ENCODE peak calls at places on chromosome 13, in five cellular contexts. M is MCF 10A, A is omental fat pad, K is IMR-90, W is retinal pigment epithelial cell. Q is an unnamed sample.

GRCh38 chr13:39281539-39282150 is 243.4 kb downstream of the NHLRC3 start:
- DNase-seq in W (no peak), K (no peak), M (no peak), A (no peak), Q (no peak)

GRCh38 chr13:50365683-50366391 is 350.6 kb downstream of the KCNRG start:
- DNase-seq in M (peak; percentile 82), W (no peak), K (no peak), A (no peak), Q (no peak)

GRCh38 chr13:106507560-106508274 is 27.7 kb downstream of the EFNB2 start:
- DNase-seq in W (peak; percentile 70), K (peak; percentile 95), A (no peak), M (peak; percentile 98), Q (no peak)

GRCh38 chr13:113017506-113018215 is 48.6 kb downstream of the MCF2L start:
- DNase-seq in K (no peak), M (no peak), W (no peak), A (no peak), Q (no peak)

GRCh38 chr13:99830931-99831330 is 140.6 kb downstream of the ZIC5 start:
- DNase-seq in A (no peak), K (no peak), W (no peak), M (no peak), Q (no peak)

GRCh38 chr13:73870036-73870741 is 264.0 kb downstream of the KLF12 start:
- DNase-seq in M (peak; percentile 30), W (no peak), A (no peak), K (peak; percentile 42), Q (no peak)

GRCh38 chr13:87129602-87130300 is 541.4 kb upstream of the SLITRK5 start:
- DNase-seq in W (no peak), K (peak; percentile 47), M (peak; percentile 52), A (no peak), Q (no peak)

GRCh38 chr13:32125746-32126145 is 94.2 kb downstream of the FRY start:
- DNase-seq in A (no peak), W (no peak), M (peak; percentile 47), K (no peak), Q (no peak)

GRCh38 chr13:50916701-50917184 is 7.2 kb downstream of the RNASEH2B start:
- DNase-seq in A (no peak), W (no peak), K (no peak), M (no peak), Q (peak; percentile 20)

GRCh38 chr13:74206061-74206561 is 71.9 kb upstream of the KLF12 start:
- DNase-seq in M (no peak), A (no peak), K (peak; percentile 92), W (no peak), Q (no peak)

GRCh38 chr13:112574476-112575294 is 13.3 kb downstream of the TUBGCP3 start:
- DNase-seq in W (no peak), K (peak; percentile 26), A (no peak), M (no peak), Q (no peak)

GRCh38 chr13:111876506-111876905 is 190.4 kb upstream of the SOX1 start:
- DNase-seq in M (no peak), K (no peak), A (no peak), W (no peak), Q (no peak)

GRCh38 chr13:90448466-90449037 is 898.9 kb upstream of the MIR17HG start:
- DNase-seq in A (no peak), K (no peak), W (no peak), M (no peak), Q (no peak)

GRCh38 chr13:29073762-29074161 is 253.6 kb downstream of the MTUS2 start:
- DNase-seq in M (no peak), W (no peak), K (no peak), A (no peak), Q (no peak)

GRCh38 chr13:59166174-59166573 is 997.6 kb downstream of the DIAPH3 start:
- DNase-seq in M (no peak), A (no peak), K (no peak), W (no peak), Q (no peak)

GRCh38 chr13:38981096-38981495 is 9.5 kb downstream of the STOML3 start:
- DNase-seq in W (no peak), M (no peak), A (no peak), K (no peak), Q (no peak)

GRCh38 chr13:33879044-33879596 is 61.2 kb downstream of the RFC3 start:
- DNase-seq in K (no peak), W (no peak), M (no peak), A (no peak), Q (no peak)

GRCh38 chr13:60158321-60158801 is 5.4 kb downstream of the DIAPH3 start:
- DNase-seq in W (peak; percentile 93), K (no peak), A (no peak), M (no peak), Q (no peak)

GRCh38 chr13:50512602-50513527 is 330.6 kb downstream of the DLEU7 start:
- DNase-seq in K (peak; percentile 61), W (no peak), M (no peak), A (no peak), Q (peak; percentile 68)

GRCh38 chr13:109569938-109570711 is 216.3 kb downstream of the IRS2 start:
- DNase-seq in W (no peak), A (no peak), M (no peak), K (no peak), Q (peak; percentile 20)

GRCh38 chr13:100175803-100176182 is 86.9 kb downstream of the PCCA start:
- DNase-seq in M (no peak), W (no peak), K (no peak), A (no peak), Q (no peak)

GRCh38 chr13:55087085-55087484 is 2053.6 kb upstream of the PRR20A start:
- DNase-seq in W (no peak), A (no peak), K (no peak), M (no peak), Q (no peak)
- TF ChIP-seq CTCF in W (no peak), A (no peak), K (no peak), M (no peak), Q (no peak)

GRCh38 chr13:71483733-71484132 is 383.3 kb downstream of the DACH1 start:
- DNase-seq in A (no peak), W (no peak), M (no peak), K (no peak), Q (no peak)

GRCh38 chr13:71477735-71478134 is 389.3 kb downstream of the DACH1 start:
- DNase-seq in M (peak; percentile 8), K (no peak), A (no peak), W (no peak), Q (peak; percentile 5)
- TF ChIP-seq CTCF in M (peak; percentile 43), K (peak; percentile 4), A (no peak), W (peak; percentile 45), Q (no peak)

DNA sequence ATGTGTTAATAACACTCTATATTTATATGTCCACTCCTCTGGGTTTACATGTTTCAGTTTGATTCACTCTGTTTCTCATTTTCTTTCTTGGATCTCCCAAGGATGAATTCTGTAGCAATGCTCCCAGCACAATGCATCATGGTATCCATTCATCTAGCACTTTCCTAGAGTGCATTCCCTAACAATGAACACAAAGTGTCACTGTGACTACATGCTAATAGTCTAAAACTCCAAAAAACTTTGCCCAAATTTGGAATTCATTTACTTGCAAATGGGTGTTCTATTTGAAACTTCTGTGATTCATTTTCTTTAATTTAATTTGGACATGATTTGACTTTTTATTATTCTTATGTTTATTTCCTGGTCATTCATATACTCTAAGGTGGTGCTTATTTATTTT is 286.3 kb downstream of the POU4F1 start:
- DNase-seq in A (no peak), K (no peak), M (peak; percentile 21), W (no peak), Q (no peak)
- TF ChIP-seq CTCF in A (no peak), K (no peak), M (peak; percentile 37), W (peak; percentile 44), Q (peak; percentile 40)

DNA sequence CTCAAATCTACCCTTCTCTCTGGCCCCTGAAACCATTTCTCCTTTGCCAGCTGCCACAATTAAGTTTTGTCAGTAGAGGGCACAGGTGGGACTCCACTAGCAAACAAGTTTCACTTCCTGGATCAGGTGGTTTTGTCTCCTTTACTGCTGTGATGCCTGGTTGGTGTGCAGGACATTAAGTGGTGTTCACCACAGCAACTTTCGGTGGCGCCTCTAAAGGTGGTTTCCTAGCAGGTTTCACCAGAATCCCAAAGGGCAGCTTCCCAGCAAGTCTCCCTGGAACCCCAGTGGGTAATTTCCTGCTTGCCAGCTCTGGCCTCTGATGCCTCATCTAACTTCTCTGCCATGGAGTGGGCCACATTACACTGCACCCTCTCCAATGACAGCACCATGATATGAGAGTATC is 16.6 kb downstream of the MED4 start:
- DNase-seq in W (no peak), A (no peak), M (peak; percentile 24), K (no peak), Q (peak; percentile 48)
- TF ChIP-seq CTCF in W (peak; percentile 32), A (no peak), M (peak; percentile 24), K (no peak), Q (peak; percentile 20)

DNA sequence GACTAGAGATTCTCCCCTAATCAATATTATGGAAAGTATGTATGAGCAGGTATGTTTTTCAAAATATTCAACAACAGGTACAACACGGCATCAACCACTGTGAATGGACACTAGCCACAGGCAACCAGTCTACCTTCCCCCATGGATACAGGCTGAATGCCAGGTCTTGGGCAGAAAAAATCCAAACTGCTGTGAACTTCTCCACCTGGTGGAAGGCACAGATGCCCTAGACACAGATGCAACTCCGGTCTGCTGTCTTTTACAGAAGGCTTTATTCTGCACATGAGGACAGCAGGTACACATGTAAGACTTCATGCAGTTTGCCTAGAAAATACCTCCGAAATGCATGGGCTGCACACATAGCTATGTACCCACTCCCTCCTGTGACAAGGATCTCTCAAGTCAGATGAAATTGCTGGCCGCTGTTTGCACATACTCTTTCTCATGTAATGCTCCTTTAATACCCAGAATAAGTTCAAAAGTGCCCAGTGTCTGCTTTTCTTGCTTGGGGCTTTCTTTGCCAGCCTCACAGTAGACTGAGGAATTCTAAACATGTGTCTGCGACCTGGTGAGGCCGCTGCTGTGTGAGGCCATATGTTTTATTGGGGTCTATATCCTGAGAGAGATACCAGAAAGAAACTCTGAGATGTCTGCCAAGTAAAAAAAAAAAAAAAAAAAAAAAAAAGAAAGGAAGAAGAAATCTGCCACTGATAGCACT is 325.9 kb downstream of the FOXO1 start:
- DNase-seq in A (no peak), M (peak; percentile 58), K (no peak), W (no peak), Q (no peak)
- TF ChIP-seq CTCF in A (no peak), M (peak; percentile 9), K (no peak), W (peak; percentile 32), Q (no peak)

DNA sequence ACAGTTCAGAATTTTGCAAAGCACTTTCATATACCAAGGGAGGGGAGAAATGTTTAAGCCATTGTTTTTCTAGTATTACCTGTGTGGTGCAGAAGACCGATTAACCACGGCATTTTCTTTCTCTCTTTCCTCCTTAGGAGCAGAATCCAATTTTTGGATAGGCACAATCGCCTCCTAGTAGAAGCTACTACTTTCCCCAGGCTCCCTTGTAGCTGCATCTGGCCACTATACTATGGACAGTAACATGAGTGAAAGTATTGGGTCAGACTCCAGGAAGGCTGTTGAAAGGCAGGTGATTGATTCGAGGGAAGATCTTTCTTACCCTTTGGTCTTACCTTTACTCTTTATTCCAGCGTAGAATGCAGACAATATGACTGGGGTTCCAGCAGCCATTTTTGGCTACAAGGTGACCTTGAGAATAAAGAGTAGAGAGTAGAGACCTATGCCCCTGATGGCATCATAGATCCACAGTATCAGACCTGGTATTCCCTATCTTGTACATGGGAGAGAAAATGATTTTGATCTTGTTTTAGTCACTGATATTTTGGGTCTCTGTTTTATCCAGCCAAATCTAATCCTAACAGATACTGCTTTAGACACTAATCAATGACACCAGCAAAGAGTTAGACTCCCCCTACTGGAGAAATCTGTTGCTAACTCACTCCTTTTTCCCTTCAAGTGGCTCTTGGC is 77.0 kb downstream of the LRRC63 start:
- DNase-seq in M (peak; percentile 65), W (no peak), A (no peak), K (peak; percentile 22), Q (peak; percentile 59)
- TF ChIP-seq CTCF in M (peak; percentile 54), W (peak; percentile 85), A (no peak), K (peak; percentile 50), Q (peak; percentile 74)

GRCh38 chr13:108269601-108270328 is at the start of gene TNFSF13B:
- DNase-seq in M (peak; percentile 20), W (no peak), A (no peak), K (peak; percentile 40), Q (peak; percentile 60)
- TF ChIP-seq CTCF in M (no peak), W (no peak), A (no peak), K (no peak), Q (peak; percentile 42)